ENCODE peak calls at places on chromosomes 7 and 10, in ten cellular contexts. Y, V, A, Z, X, H, D, L, K and I are unnamed samples.

GRCh38 chr7:32587431-32587948 is 92.2 kb downstream of the AVL9 start:
- DNase-seq in Y (peak; percentile 25), V (no peak), A (peak; percentile 87), Z (no peak), X (no peak), H (peak; percentile 73), D (peak; percentile 50), L (no peak), K (peak; percentile 64), I (no peak)

GRCh38 chr10:131644287-131644686 is 256.5 kb upstream of the PPP2R2D start:
- DNase-seq in Y (no peak), V (no peak), A (no peak), Z (no peak), X (no peak), H (no peak), D (no peak), L (no peak), K (no peak), I (no peak)

GRCh38 chr10:112988839-112989406 is 38.9 kb downstream of the TCF7L2 start:
- DNase-seq in Y (no peak), V (no peak), A (no peak), Z (no peak), X (no peak), H (no peak), D (no peak), L (no peak), K (no peak), I (no peak)

GRCh38 chr7:142941541-142941940 is 2.3 kb downstream of the LLCFC1 start:
- DNase-seq in Y (no peak), V (no peak), A (no peak), Z (no peak), X (no peak), H (no peak), D (no peak), L (no peak), K (no peak), I (no peak)

GRCh38 chr7:107596881-107597581 is 17.0 kb downstream of the BCAP29 start:
- DNase-seq in Y (no peak), V (no peak), A (peak; percentile 17), Z (no peak), X (no peak), H (no peak), D (no peak), L (no peak), K (no peak), I (no peak)

GRCh38 chr7:18408461-18408860 is 87.1 kb upstream of the HDAC9 start:
- DNase-seq in Y (no peak), V (no peak), A (peak; percentile 93), Z (no peak), X (no peak), H (no peak), D (no peak), L (no peak), K (peak; percentile 94), I (no peak)

GRCh38 chr10:102764340-102765257 is 20.9 kb downstream of the WBP1L start:
- DNase-seq in Y (no peak), V (no peak), A (no peak), Z (no peak), X (no peak), H (no peak), D (no peak), L (no peak), K (peak; percentile 88), I (no peak)

GRCh38 chr10:17009228-17009700 is 120.3 kb downstream of the CUBN start:
- DNase-seq in Y (peak; percentile 28), V (no peak), A (peak; percentile 85), Z (no peak), X (no peak), H (no peak), D (no peak), L (no peak), K (peak; percentile 77), I (no peak)

GRCh38 chr7:16083931-16084330 is 337.4 kb downstream of the CRPPA start:
- DNase-seq in Y (no peak), V (no peak), A (peak; percentile 49), Z (no peak), X (no peak), H (peak; percentile 18), D (no peak), L (no peak), K (no peak), I (no peak)

GRCh38 chr7:158649279-158649678 is 55.3 kb downstream of the NCAPG2 start:
- DNase-seq in Y (no peak), V (no peak), A (peak; percentile 90), Z (no peak), X (no peak), H (peak; percentile 78), D (no peak), L (no peak), K (peak; percentile 97), I (no peak)

GRCh38 chr7:127460077-127460476 is 67.6 kb upstream of the ZNF800 start:
- DNase-seq in Y (no peak), V (no peak), A (no peak), Z (no peak), X (no peak), H (no peak), D (no peak), L (no peak), K (no peak), I (no peak)

GRCh38 chr7:44473295-44473694 is 17.2 kb downstream of the NUDCD3 start:
- DNase-seq in Y (no peak), V (no peak), A (peak; percentile 49), Z (no peak), X (no peak), H (no peak), D (no peak), L (no peak), K (peak; percentile 33), I (no peak)

GRCh38 chr7:49980414-49980813 is 112.6 kb downstream of the ZPBP start:
- DNase-seq in Y (no peak), V (no peak), A (no peak), Z (no peak), X (no peak), H (no peak), D (no peak), L (no peak), K (no peak), I (no peak)

GRCh38 chr10:132678436-132679216 is 107.3 kb downstream of the NKX6-2 start:
- DNase-seq in Y (no peak), V (no peak), A (no peak), Z (no peak), X (no peak), H (no peak), D (peak; percentile 10), L (no peak), K (no peak), I (no peak)

GRCh38 chr10:78927257-78927995 is 141.3 kb upstream of the ZMIZ1 start:
- DNase-seq in Y (no peak), V (no peak), A (no peak), Z (no peak), X (no peak), H (no peak), D (no peak), L (no peak), K (no peak), I (no peak)

GRCh38 chr10:79983286-79983909 is 34.5 kb upstream of the SFTPD start:
- DNase-seq in Y (no peak), V (no peak), A (no peak), Z (no peak), X (no peak), H (no peak), D (no peak), L (no peak), K (no peak), I (no peak)

GRCh38 chr7:5532520-5533335 is 109.1 kb upstream of the TNRC18 start:
- DNase-seq in Y (peak; percentile 63), V (peak; percentile 12), A (no peak), Z (no peak), X (peak; percentile 55), H (no peak), D (peak; percentile 54), L (no peak), K (peak; percentile 28), I (peak; percentile 48)

GRCh38 chr7:96720843-96721242 is 11.2 kb upstream of the SEM1 start:
- DNase-seq in Y (no peak), V (no peak), A (no peak), Z (no peak), X (no peak), H (no peak), D (no peak), L (no peak), K (peak; percentile 57), I (no peak)

GRCh38 chr7:75928600-75928939 is 13.6 kb downstream of the POR start:
- DNase-seq in Y (no peak), V (no peak), A (no peak), Z (no peak), X (no peak), H (no peak), D (no peak), L (peak; percentile 12), K (no peak), I (peak; percentile 39)

GRCh38 chr10:116699049-116699782 is 43.1 kb downstream of the HSPA12A start:
- DNase-seq in Y (no peak), V (no peak), A (no peak), Z (peak; percentile 52), X (no peak), H (no peak), D (no peak), L (no peak), K (no peak), I (no peak)

GRCh38 chr7:86786376-86786775 is 142.7 kb downstream of the GRM3 start:
- DNase-seq in Y (no peak), V (no peak), A (no peak), Z (no peak), X (no peak), H (no peak), D (no peak), L (no peak), K (no peak), I (no peak)

GRCh38 chr7:55093674-55094073 is 74.9 kb downstream of the EGFR start:
- DNase-seq in Y (no peak), V (no peak), A (no peak), Z (no peak), X (no peak), H (no peak), D (no peak), L (no peak), K (no peak), I (no peak)

GRCh38 chr7:774161-775109 is 47.4 kb upstream of the PRKAR1B start:
- DNase-seq in Y (peak; percentile 60), V (no peak), A (peak; percentile 13), Z (no peak), X (peak; percentile 66), H (no peak), D (peak; percentile 63), L (peak; percentile 33), K (peak; percentile 20), I (peak; percentile 66)

GRCh38 chr7:73932364-73932763 is 71.4 kb downstream of the TMEM270 start:
- DNase-seq in Y (no peak), V (no peak), A (peak; percentile 3), Z (no peak), X (no peak), H (no peak), D (no peak), L (no peak), K (peak; percentile 47), I (no peak)

GRCh38 chr7:80054356-80054755 is 80.3 kb upstream of the GNAI1 start:
- DNase-seq in Y (no peak), V (no peak), A (peak; percentile 72), Z (no peak), X (no peak), H (no peak), D (no peak), L (no peak), K (peak; percentile 84), I (no peak)

GRCh38 chr7:5469375-5470166 is 45.9 kb upstream of the TNRC18 start:
- DNase-seq in Y (no peak), V (peak; percentile 30), A (no peak), Z (no peak), X (no peak), H (no peak), D (no peak), L (no peak), K (no peak), I (no peak)

GRCh38 chr7:121366852-121367431 is 29.2 kb downstream of the FAM3C start:
- DNase-seq in Y (no peak), V (no peak), A (peak; percentile 22), Z (no peak), X (no peak), H (no peak), D (no peak), L (no peak), K (peak; percentile 77), I (no peak)

GRCh38 chr7:1540391-1541271 is 10.1 kb downstream of the MAFK start:
- DNase-seq in Y (no peak), V (no peak), A (no peak), Z (no peak), X (peak; percentile 14), H (no peak), D (no peak), L (no peak), K (no peak), I (no peak)